ENCODE peak calls at places on chromosomes 5 and 9, in four cellular contexts. U is HepG2, C is K562, H is GM12878. G is an unnamed sample.

GRCh38 chr5:157502143-157502647 is 42.2 kb downstream of the NIPAL4 start:
- DNase-seq in U (no peak), C (no peak), H (peak), G (no peak)

GRCh38 chr9:8062459-8062858 is 262.9 kb upstream of the DMAC1 start:
- DNase-seq in U (no peak), C (no peak), H (no peak), G (no peak)

GRCh38 chr5:132526974-132527564 is 16.3 kb downstream of the IL5 start:
- DNase-seq in U (peak), C (peak), H (no peak), G (no peak)

GRCh38 chr5:113029614-113030013 is 53.0 kb downstream of the DCP2 start:
- DNase-seq in U (no peak), C (no peak), H (no peak), G (no peak)

GRCh38 chr9:33331411-33331891 is 41.1 kb downstream of the NFX1 start:
- DNase-seq in U (no peak), C (no peak), H (no peak), G (peak)

GRCh38 chr5:1663186-1663585 is 136.5 kb downstream of the MRPL36 start:
- DNase-seq in U (no peak), C (no peak), H (no peak), G (no peak)

GRCh38 chr5:11046160-11046559 is 285.1 kb upstream of the DAP start:
- DNase-seq in U (no peak), C (no peak), H (no peak), G (no peak)

GRCh38 chr9:97980479-97980803 is 2.7 kb upstream of the ANP32B start:
- DNase-seq in U (no peak), C (no peak), H (no peak), G (no peak)

GRCh38 chr9:32704343-32704742 is 68.9 kb upstream of the TAF1L start:
- DNase-seq in U (no peak), C (no peak), H (no peak), G (no peak)

GRCh38 chr5:16805478-16805877 is 130.6 kb downstream of the MYO10 start:
- DNase-seq in U (no peak), C (no peak), H (no peak), G (no peak)

GRCh38 chr5:112475747-112476435 is 56.8 kb upstream of the EPB41L4A start:
- DNase-seq in U (no peak), C (no peak), H (no peak), G (no peak)

GRCh38 chr9:15231788-15232635 is 75.0 kb downstream of the TTC39B start:
- DNase-seq in U (peak), C (peak), H (no peak), G (peak)

GRCh38 chr5:180289433-180289832 is 2.5 kb downstream of the MAPK9 start:
- DNase-seq in U (no peak), C (no peak), H (no peak), G (peak)

GRCh38 chr5:126516133-126516532 is 78.9 kb downstream of the ALDH7A1 start:
- DNase-seq in U (no peak), C (no peak), H (no peak), G (peak)

GRCh38 chr9:131661954-131662621 is 77.8 kb downstream of the RAPGEF1 start:
- DNase-seq in U (no peak), C (peak), H (no peak), G (no peak)

GRCh38 chr9:117084221-117084620 is 330.6 kb downstream of the ASTN2 start:
- DNase-seq in U (no peak), C (no peak), H (no peak), G (no peak)

GRCh38 chr5:143513720-143514119 is 110.2 kb upstream of the NR3C1 start:
- DNase-seq in U (no peak), C (no peak), H (no peak), G (no peak)

GRCh38 chr9:22588918-22589317 is 142.3 kb downstream of the DMRTA1 start:
- DNase-seq in U (no peak), C (no peak), H (no peak), G (no peak)
- TF ChIP-seq MXI1 in U (no peak), C (no peak), H (no peak), G (no peak)

GRCh38 chr5:17918373-17919104 is 284.3 kb downstream of the TAF11L14 start:
- DNase-seq in U (no peak), C (no peak), H (no peak), G (no peak)
- TF ChIP-seq EP300 in U (no peak), C (no peak), H (no peak), G (no peak)

GRCh38 chr9:118928723-118929122 is 440.5 kb downstream of the BRINP1 start:
- DNase-seq in U (no peak), C (no peak), H (no peak), G (no peak)

GRCh38 chr9:118929317-118929716 is 439.9 kb downstream of the BRINP1 start:
- DNase-seq in U (no peak), C (no peak), H (no peak), G (no peak)

GRCh38 chr9:118931941-118932340 is 437.3 kb downstream of the BRINP1 start:
- DNase-seq in U (no peak), C (no peak), H (no peak), G (no peak)
- TF ChIP-seq SMC3 in U (no peak), C (no peak), H (no peak), G (no peak)

GRCh38 chr9:81096667-81097066 is 592.7 kb downstream of the TLE1 start:
- DNase-seq in U (no peak), C (no peak), H (no peak), G (no peak)

GRCh38 chr9:81097167-81097566 is 592.2 kb downstream of the TLE1 start:
- DNase-seq in U (no peak), C (no peak), H (no peak), G (no peak)

GRCh38 chr9:81086421-81086820 is 602.9 kb downstream of the TLE1 start:
- DNase-seq in U (no peak), C (no peak), H (no peak), G (no peak)

DNA sequence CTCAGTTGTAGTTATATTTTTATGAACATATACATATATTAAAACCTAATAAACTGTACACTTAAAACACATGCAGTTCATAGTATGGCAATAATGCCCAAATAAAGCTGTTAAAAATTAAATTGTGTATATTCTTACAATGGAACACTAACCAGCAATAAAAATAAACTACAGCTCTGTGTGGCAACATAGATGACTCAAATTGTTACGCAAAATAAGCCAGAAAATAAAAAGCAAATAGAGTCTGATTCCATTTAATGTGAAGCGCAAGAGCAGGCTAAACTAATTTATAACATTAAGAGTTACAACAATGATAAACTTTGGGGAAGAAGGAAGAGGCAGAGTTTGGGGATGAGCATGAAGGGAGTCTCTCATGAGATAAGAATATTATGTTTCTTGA is 597.3 kb downstream of the TLE1 start:
- DNase-seq in U (no peak), C (no peak), H (no peak), G (no peak)
- TF ChIP-seq MXI1 in U (no peak), C (no peak), H (no peak), G (no peak)

DNA sequence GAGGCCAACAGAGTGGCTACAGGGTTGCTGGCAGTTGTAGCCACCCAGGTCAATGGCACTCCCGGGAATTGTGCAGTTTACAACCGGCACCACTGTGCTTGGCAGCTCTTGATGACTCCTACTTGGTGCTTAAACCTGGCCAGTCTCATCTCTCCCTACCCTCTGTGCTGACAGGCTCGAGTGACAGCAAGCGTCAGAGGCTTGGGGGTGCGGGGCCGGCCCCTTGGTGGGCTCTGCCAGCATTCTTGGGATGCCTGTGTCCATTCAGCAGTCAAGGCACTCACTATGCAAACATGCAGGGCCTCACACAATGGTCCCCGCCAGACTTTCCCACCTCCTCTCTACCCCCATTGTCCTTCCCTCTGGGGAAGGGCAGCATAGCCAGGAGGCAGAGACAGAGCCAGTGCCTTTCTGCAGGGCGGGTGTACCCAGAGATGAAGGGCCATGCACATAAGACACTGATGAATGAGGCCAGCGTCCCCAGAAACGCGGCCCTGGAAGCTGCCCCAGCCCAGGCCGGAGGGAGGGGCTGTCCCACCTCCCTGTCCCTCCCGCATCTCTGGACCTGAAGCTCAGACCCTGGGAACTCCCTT is 26.3 kb upstream of the NOTCH1 start:
- DNase-seq in U (peak), C (no peak), H (no peak), G (no peak)
- TF ChIP-seq EP300 in U (no peak), C (no peak), H (no peak), G (no peak)

GRCh38 chr5:168879929-168880328 is 300.8 kb upstream of the PANK3 start:
- DNase-seq in U (no peak), C (no peak), H (peak), G (no peak)
- TF ChIP-seq SMC3 in U (no peak), C (no peak), H (no peak), G (no peak)

GRCh38 chr5:12322042-12322441 is 417.8 kb upstream of the CTNND2 start:
- DNase-seq in U (no peak), C (no peak), H (no peak), G (no peak)

GRCh38 chr5:12313602-12314001 is 409.4 kb upstream of the CTNND2 start:
- DNase-seq in U (no peak), C (no peak), H (no peak), G (no peak)

GRCh38 chr5:12320331-12320730 is 416.1 kb upstream of the CTNND2 start:
- DNase-seq in U (no peak), C (no peak), H (no peak), G (no peak)

GRCh38 chr5:12312343-12312742 is 408.1 kb upstream of the CTNND2 start:
- DNase-seq in U (no peak), C (no peak), H (no peak), G (no peak)

GRCh38 chr5:12316812-12317211 is 412.6 kb upstream of the CTNND2 start:
- DNase-seq in U (no peak), C (no peak), H (no peak), G (no peak)
- TF ChIP-seq MXI1 in U (no peak), C (no peak), H (no peak), G (no peak)